ENCODE peak calls at places on chromosomes 13 and 19, in four cellular contexts. Y is GM12878, D is IMR-90, L is K562. Q is an unnamed sample.

GRCh38 chr13:105365831-105366230 is 1169.6 kb downstream of the EFNB2 start:
- DNase-seq in Y (no peak), D (no peak), L (no peak), Q (no peak)

GRCh38 chr13:78160793-78161192 is 242.2 kb upstream of the EDNRB start:
- DNase-seq in Y (no peak), D (peak; percentile 88), L (no peak), Q (no peak)

GRCh38 chr13:105665284-105665683 is 870.2 kb downstream of the EFNB2 start:
- DNase-seq in Y (no peak), D (peak; percentile 54), L (no peak), Q (no peak)

GRCh38 chr19:15195987-15196682 is 4.7 kb downstream of the NOTCH3 start:
- DNase-seq in Y (no peak), D (no peak), L (no peak), Q (no peak)

GRCh38 chr13:50521750-50522149 is 321.7 kb downstream of the DLEU7 start:
- DNase-seq in Y (no peak), D (peak; percentile 30), L (no peak), Q (no peak)

GRCh38 chr13:78827471-78827870 is 168.5 kb upstream of the OBI1 start:
- DNase-seq in Y (no peak), D (no peak), L (no peak), Q (no peak)

GRCh38 chr13:112693831-112694497 is 4.1 kb downstream of the ATP11A start:
- DNase-seq in Y (no peak), D (peak; percentile 90), L (no peak), Q (peak; percentile 39)

GRCh38 chr19:45677351-45678230 is 9.6 kb downstream of the GIPR start:
- DNase-seq in Y (peak; percentile 81), D (peak; percentile 62), L (peak; percentile 51), Q (peak; percentile 89)

GRCh38 chr19:7751157-7751783 is 3.9 kb upstream of the CD209 start:
- DNase-seq in Y (peak; percentile 56), D (peak; percentile 6), L (no peak), Q (no peak)

GRCh38 chr19:39417463-39418181 is 5.2 kb downstream of the PLEKHG2 start:
- DNase-seq in Y (no peak), D (no peak), L (no peak), Q (no peak)

GRCh38 chr19:49150106-49150943 is 4.9 kb downstream of the HRC start:
- DNase-seq in Y (no peak), D (peak; percentile 65), L (peak; percentile 89), Q (peak; percentile 83)

GRCh38 chr19:52943884-52944643 is 18.6 kb downstream of the ZNF816 start:
- DNase-seq in Y (no peak), D (no peak), L (no peak), Q (no peak)

GRCh38 chr13:112453207-112453829 is 77.2 kb downstream of the SPACA7 start:
- DNase-seq in Y (no peak), D (no peak), L (no peak), Q (no peak)

GRCh38 chr19:28291874-28292273 is 921.1 kb downstream of the UQCRFS1 start:
- DNase-seq in Y (no peak), D (no peak), L (no peak), Q (no peak)

GRCh38 chr19:11414544-11414943 is 4.6 kb downstream of the RGL3 start:
- DNase-seq in Y (no peak), D (no peak), L (no peak), Q (no peak)

GRCh38 chr13:95480131-95480545 is 72.4 kb upstream of the CLDN10 start:
- DNase-seq in Y (peak; percentile 71), D (no peak), L (no peak), Q (peak; percentile 65)

GRCh38 chr13:76764429-76764828 is 121.8 kb downstream of the KCTD12 start:
- DNase-seq in Y (no peak), D (peak; percentile 10), L (no peak), Q (peak; percentile 87)

GRCh38 chr19:37933965-37934364 is 27.0 kb downstream of the SIPA1L3 start:
- DNase-seq in Y (no peak), D (peak; percentile 20), L (no peak), Q (no peak)

GRCh38 chr19:55315956-55316525 is 9.1 kb downstream of the TMEM150B start:
- DNase-seq in Y (no peak), D (no peak), L (no peak), Q (no peak)

GRCh38 chr13:108948269-108948671 is 318.9 kb downstream of the MYO16 start:
- DNase-seq in Y (no peak), D (no peak), L (no peak), Q (no peak)

GRCh38 chr19:50607874-50608785 is 31.6 kb downstream of the SYT3 start:
- DNase-seq in Y (peak; percentile 15), D (peak; percentile 67), L (peak; percentile 94), Q (peak; percentile 77)

GRCh38 chr19:29666634-29667389 is 1.6 kb downstream of the PLEKHF1 start:
- DNase-seq in Y (no peak), D (peak; percentile 64), L (peak; percentile 32), Q (peak; percentile 73)

GRCh38 chr19:18408053-18408476 is 10.6 kb upstream of the LRRC25 start:
- DNase-seq in Y (peak; percentile 87), D (no peak), L (peak; percentile 74), Q (no peak)

GRCh38 chr13:59270327-59270726 is 893.4 kb downstream of the DIAPH3 start:
- DNase-seq in Y (no peak), D (no peak), L (no peak), Q (no peak)

GRCh38 chr13:67736646-67737420 is 506.7 kb upstream of the PCDH9 start:
- DNase-seq in Y (no peak), D (peak; percentile 68), L (no peak), Q (no peak)

GRCh38 chr19:50002386-50002960 is 22.7 kb downstream of the VRK3 start:
- DNase-seq in Y (no peak), D (no peak), L (no peak), Q (no peak)

GRCh38 chr19:49712397-49712859 is 21.5 kb downstream of the CPT1C start:
- DNase-seq in Y (no peak), D (peak; percentile 1), L (peak; percentile 96), Q (no peak)

GRCh38 chr19:5150902-5151741 is 182.2 kb downstream of the KDM4B start:
- DNase-seq in Y (no peak), D (no peak), L (no peak), Q (no peak)

GRCh38 chr19:8088752-8089663 is 36.4 kb downstream of the CCL25 start:
- DNase-seq in Y (no peak), D (no peak), L (no peak), Q (no peak)

GRCh38 chr19:54389556-54389955 is 24.8 kb upstream of the LAIR1 start:
- DNase-seq in Y (no peak), D (no peak), L (no peak), Q (no peak)

GRCh38 chr13:113179374-113180230 is 21.2 kb downstream of the PROZ start:
- DNase-seq in Y (no peak), D (peak; percentile 82), L (peak; percentile 17), Q (no peak)

GRCh38 chr19:35986664-35987570 is 8.1 kb upstream of the SDHAF1 start:
- DNase-seq in Y (no peak), D (no peak), L (no peak), Q (no peak)

GRCh38 chr19:42197375-42197817 is 20.1 kb downstream of the DEDD2 start:
- DNase-seq in Y (no peak), D (no peak), L (no peak), Q (no peak)

GRCh38 chr19:53883231-53883661 is 1.2 kb downstream of the PRKCG start:
- DNase-seq in Y (no peak), D (no peak), L (no peak), Q (no peak)

GRCh38 chr19:5395996-5396939 is 55.7 kb upstream of the PTPRS start:
- DNase-seq in Y (no peak), D (no peak), L (no peak), Q (no peak)

GRCh38 chr19:50762554-50762953 is 7.7 kb upstream of the GPR32 start:
- DNase-seq in Y (no peak), D (no peak), L (no peak), Q (no peak)

GRCh38 chr13:28704919-28705318 is 13.9 kb downstream of the SLC46A3 start:
- DNase-seq in Y (no peak), D (no peak), L (no peak), Q (no peak)

GRCh38 chr13:28705734-28706133 is 13.0 kb downstream of the SLC46A3 start:
- DNase-seq in Y (no peak), D (peak; percentile 36), L (no peak), Q (no peak)

GRCh38 chr13:28704282-28704681 is 14.5 kb downstream of the SLC46A3 start:
- DNase-seq in Y (no peak), D (no peak), L (no peak), Q (no peak)

GRCh38 chr13:28710161-28710560 is 8.6 kb downstream of the SLC46A3 start:
- DNase-seq in Y (no peak), D (no peak), L (no peak), Q (no peak)

DNA sequence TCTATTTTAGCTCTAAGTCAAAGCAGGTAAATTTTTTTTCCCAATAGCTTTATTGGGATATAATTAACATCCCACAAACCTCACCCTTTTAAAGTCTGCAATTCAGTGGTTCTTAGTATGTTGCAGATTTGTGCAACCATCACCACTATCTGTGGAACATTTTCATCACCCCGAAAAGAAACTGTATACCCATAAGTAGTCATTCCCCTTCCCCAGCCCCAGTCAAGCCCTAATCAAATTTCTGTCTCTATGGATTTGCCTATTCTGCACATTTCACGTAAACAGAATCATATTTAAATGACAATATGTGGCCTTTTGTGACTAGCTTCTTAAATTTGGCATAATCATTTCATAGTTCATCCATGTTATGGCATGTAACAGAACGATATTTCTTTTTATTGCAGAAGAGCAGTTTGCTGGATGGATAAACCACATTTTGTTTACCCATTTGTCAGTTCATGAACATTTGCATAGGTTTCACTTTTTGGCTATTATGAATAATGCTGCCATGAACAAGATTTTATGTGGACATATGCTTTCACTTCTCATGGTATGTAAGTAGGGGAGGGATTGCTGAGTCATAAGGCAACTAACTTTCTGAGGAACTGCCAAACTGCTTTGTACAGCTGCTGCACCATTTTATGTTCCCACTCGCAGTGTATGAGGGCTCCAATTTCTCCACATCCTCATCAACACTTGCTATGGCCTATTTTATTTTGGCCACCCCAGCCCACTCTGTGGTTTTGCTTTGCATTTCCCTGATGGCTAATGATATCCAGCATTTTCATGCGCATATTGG is 10.9 kb downstream of the SLC46A3 start:
- DNase-seq in Y (peak; percentile 94), D (peak; percentile 92), L (peak; percentile 17), Q (no peak)
- TF ChIP-seq FOS in Y (no peak), D (peak; percentile 55), L (no peak), Q (no peak)

GRCh38 chr13:74986609-74987008 is 495.4 kb downstream of the TBC1D4 start:
- DNase-seq in Y (no peak), D (no peak), L (no peak), Q (no peak)
- TF ChIP-seq FOS in Y (no peak), D (no peak), L (no peak), Q (no peak)

GRCh38 chr13:29922281-29922821 is 71.9 kb upstream of the UBL3 start:
- DNase-seq in Y (no peak), D (peak; percentile 54), L (no peak), Q (no peak)
- TF ChIP-seq FOS in Y (no peak), D (peak; percentile 15), L (no peak), Q (no peak)

GRCh38 chr19:12668937-12669271 is 2.3 kb downstream of the WDR83 start:
- DNase-seq in Y (no peak), D (peak; percentile 65), L (peak; percentile 65), Q (no peak)
- TF ChIP-seq FOS in Y (no peak), D (no peak), L (no peak), Q (no peak)

GRCh38 chr19:2419754-2420153 is 7.6 kb downstream of the TIMM13 start:
- DNase-seq in Y (no peak), D (no peak), L (no peak), Q (no peak)
- TF ChIP-seq FOS in Y (no peak), D (no peak), L (no peak), Q (no peak)

GRCh38 chr19:17402982-17403855 is 2.2 kb downstream of the BST2 start:
- DNase-seq in Y (no peak), D (no peak), L (peak; percentile 98), Q (peak; percentile 28)
- TF ChIP-seq FOS in Y (no peak), D (no peak), L (no peak), Q (no peak)

Q was measured in endothelial cell of umbilical vein.